ENCODE peak calls at places on chromosomes 16 and 17, in four cellular contexts. K, U, J and H are unnamed samples.

GRCh38 chr17:19978206-19978802 is 676 bp upstream of the AKAP10 start:
- DNase-seq in J (no peak), U (no peak), K (no peak), H (no peak)

GRCh38 chr17:2990396-2990795 is 73.0 kb downstream of the OR1D5 start:
- DNase-seq in K (no peak), J (no peak), U (no peak), H (no peak)

GRCh38 chr17:30506423-30506822 is 29.2 kb downstream of the GOSR1 start:
- DNase-seq in K (no peak), U (no peak), J (no peak), H (no peak)

GRCh38 chr16:58723109-58723508 is 11.0 kb downstream of the GOT2 start:
- DNase-seq in U (no peak), J (no peak), K (no peak), H (no peak)

GRCh38 chr16:81700780-81701165 is 78.3 kb upstream of the PLCG2 start:
- DNase-seq in J (no peak), U (no peak), K (no peak), H (no peak)

GRCh38 chr16:88005148-88005547 is 53.9 kb downstream of the BANP start:
- DNase-seq in K (peak), U (no peak), J (no peak), H (no peak)

GRCh38 chr16:50153648-50154368 is 702 bp downstream of the TENT4B start:
- DNase-seq in U (peak), J (no peak), K (peak), H (peak)

GRCh38 chr17:79465011-79466006 is 145.5 kb downstream of the RBFOX3 start:
- DNase-seq in U (no peak), J (no peak), K (no peak), H (no peak)

GRCh38 chr17:7363311-7363710 is 8.4 kb downstream of the TMEM95 start:
- DNase-seq in U (no peak), J (peak), K (no peak), H (no peak)

GRCh38 chr16:82345318-82345717 is 175.3 kb upstream of the MPHOSPH6 start:
- DNase-seq in K (no peak), U (no peak), J (no peak), H (no peak)

GRCh38 chr17:54948380-54948779 is 20.1 kb downstream of the COX11 start:
- DNase-seq in U (peak), J (peak), K (peak), H (peak)

GRCh38 chr17:60524463-60525346 is 1.3 kb downstream of the APPBP2 start:
- DNase-seq in U (peak), K (peak), J (no peak), H (no peak)

DNA sequence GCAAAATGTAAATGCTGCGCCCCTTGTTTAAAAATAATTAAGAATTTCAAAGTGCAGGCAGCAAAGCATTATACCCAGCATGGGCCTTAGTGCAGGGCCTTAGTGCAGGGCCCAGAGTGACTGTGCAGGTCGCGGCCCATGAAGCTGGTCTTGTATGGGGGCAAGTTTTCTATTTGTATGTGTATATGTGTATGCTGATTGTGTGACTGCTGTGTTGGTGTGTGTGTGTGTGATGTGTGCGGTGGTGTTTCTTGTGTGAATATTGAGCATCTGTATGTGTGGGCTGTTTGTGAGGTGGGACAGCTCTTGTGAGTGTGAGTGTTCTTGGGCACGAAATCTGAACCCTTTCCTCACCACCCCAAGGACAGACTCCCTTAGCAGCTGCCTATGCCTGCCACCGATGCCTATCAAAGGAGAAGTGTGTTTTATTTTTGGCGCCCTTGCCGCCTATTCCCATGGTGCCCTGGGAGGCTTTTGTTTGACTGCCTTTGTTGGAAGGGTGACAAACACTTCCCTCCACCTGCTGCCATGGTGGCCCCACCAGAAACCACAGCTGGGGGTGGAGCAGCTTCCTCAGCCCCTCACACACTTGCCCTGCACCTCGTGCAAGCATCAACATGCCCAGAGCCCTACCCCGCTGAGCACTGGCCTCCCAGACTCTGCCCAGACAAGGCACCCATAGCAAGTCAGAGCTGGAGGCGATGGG is 18.0 kb downstream of the CCR7 start:
- DNase-seq in J (no peak), U (no peak), K (no peak), H (no peak)
- TF ChIP-seq MYC in J (no peak), U (no peak), K (no peak), H (no peak)

GRCh38 chr17:63621684-63622570 is at the start of gene MAP3K3:
- DNase-seq in J (peak), K (peak), U (peak), H (peak)
- TF ChIP-seq JUN in J (no peak), K (no peak), U (no peak), H (peak)

DNA sequence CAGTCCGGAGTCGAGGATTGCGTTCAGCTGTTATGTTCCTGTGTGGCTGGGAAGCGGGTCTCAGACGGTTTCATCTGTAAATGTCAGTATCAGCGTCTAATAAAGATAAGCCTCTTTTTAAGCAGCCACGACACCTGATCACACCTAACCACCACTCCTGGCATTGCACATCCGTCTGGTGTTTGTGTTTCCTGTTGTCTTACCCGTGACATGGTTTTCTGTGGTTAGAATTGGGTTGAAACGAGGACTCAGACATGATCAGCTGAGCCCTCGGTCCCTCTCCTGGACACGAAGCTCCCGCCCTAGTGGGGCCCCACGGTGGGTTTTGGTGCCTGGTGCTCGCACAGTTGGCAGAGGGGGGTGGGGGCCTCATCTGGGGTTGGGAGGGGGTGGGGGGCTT is 18.3 kb downstream of the CPNE7 start:
- DNase-seq in U (no peak), K (no peak), J (no peak), H (no peak)
- TF ChIP-seq MYC in U (no peak), K (no peak), J (no peak), H (no peak)

GRCh38 chr16:8962393-8963009 is 1.2 kb downstream of the USP7 start:
- DNase-seq in J (no peak), K (peak), U (peak), H (no peak)
- TF ChIP-seq JUN in J (no peak), K (no peak), U (no peak), H (no peak)

GRCh38 chr17:48190871-48191270 is 83.3 kb downstream of the SNX11 start:
- DNase-seq in J (no peak), U (no peak), K (no peak), H (no peak)

GRCh38 chr17:48195910-48196309 is 88.3 kb downstream of the SNX11 start:
- DNase-seq in K (no peak), U (no peak), J (no peak), H (no peak)

GRCh38 chr17:48191362-48191761 is 83.8 kb downstream of the SNX11 start:
- DNase-seq in K (no peak), J (no peak), U (no peak), H (no peak)

GRCh38 chr17:48192321-48192731 is 84.8 kb downstream of the SNX11 start:
- DNase-seq in U (no peak), K (no peak), J (no peak), H (no peak)

GRCh38 chr17:48194097-48194550 is 86.6 kb downstream of the SNX11 start:
- DNase-seq in J (no peak), U (peak), K (no peak), H (peak)
- TF ChIP-seq MYC in J (no peak), U (no peak), K (no peak), H (no peak)

DNA sequence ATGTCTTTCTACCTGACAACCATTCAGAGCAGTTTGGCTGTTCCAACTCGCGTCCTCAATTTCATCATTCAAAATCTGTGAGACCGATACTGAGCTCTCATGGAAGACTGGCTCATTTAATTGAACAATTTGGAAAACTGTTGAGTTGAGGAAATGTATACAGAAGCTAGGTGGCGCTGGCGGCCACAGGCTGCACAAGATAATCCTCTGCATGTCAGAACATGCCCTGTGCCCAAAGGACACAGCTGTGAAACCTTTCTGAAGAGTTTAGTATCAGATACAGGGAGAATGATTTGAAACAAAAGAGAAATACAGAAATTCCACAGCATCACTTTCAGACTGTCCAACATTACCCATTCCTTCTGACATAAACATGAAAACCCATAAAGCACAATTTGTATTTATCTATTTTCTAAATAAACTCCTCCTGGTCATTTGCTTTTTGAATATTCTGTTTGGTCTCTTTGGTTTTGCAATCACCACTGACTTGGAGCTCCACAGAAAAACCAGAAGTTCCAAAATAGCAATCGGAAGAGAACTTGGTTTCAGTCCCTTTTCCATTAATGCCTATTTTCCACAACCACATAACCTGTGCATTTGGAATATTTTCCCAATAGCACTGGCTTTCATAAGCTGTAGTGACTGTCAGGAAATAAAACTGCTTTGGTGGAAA is 192.8 kb downstream of the MAP2K6 start:
- DNase-seq in J (peak), K (peak), U (peak), H (peak)
- TF ChIP-seq JUN in J (no peak), K (no peak), U (no peak), H (no peak)

GRCh38 chr16:57482845-57483545 is 3.3 kb downstream of the DOK4 start:
- DNase-seq in J (peak), K (no peak), U (no peak), H (no peak)
- TF ChIP-seq MYC in J (peak), K (no peak), U (no peak), H (no peak)